ENCODE peak calls at places on chromosomes 11 and 22, in eight cellular contexts. K is AG08395; Y is OCI-LY7; T is NCI-H774; G is mesothelial cell of epicardium; W is AG04450; A is stimulated activated CD8-positive, alpha-beta memory T cell treated with anti-CD3 and anti-CD28 coated beads, Interleukin-4, amount 100 ng/mL, for 48 hours; X is H54. I is an unnamed sample.

GRCh38 chr11:120547871-120548681 is 36.5 kb downstream of the GRIK4 start:
- DNase-seq in T (peak; percentile 22), Y (no peak), W (peak; percentile 93), A (no peak), G (peak; percentile 83), X (peak; percentile 87), K (peak; percentile 98), I (peak; percentile 95)

GRCh38 chr11:44333271-44334218 is 23.6 kb upstream of the ALX4 start:
- DNase-seq in Y (no peak), K (no peak), G (no peak), A (no peak), T (no peak), W (no peak), X (no peak), I (no peak)

GRCh38 chr11:99687320-99687719 is 666.6 kb downstream of the CNTN5 start:
- DNase-seq in G (no peak), W (no peak), X (no peak), Y (no peak), A (no peak), T (no peak), K (no peak), I (no peak)

GRCh38 chr11:32039149-32039548 is 51.7 kb upstream of the RCN1 start:
- DNase-seq in A (no peak), T (no peak), X (no peak), K (no peak), W (no peak), Y (no peak), G (no peak), I (no peak)

GRCh38 chr11:120122921-120123683 is 14.8 kb downstream of the TRIM29 start:
- DNase-seq in W (no peak), T (no peak), G (no peak), K (no peak), Y (no peak), X (no peak), A (no peak), I (no peak)

GRCh38 chr11:111352235-111352746 is 26.8 kb downstream of the POU2AF1 start:
- DNase-seq in X (no peak), T (no peak), Y (no peak), A (no peak), K (no peak), W (no peak), G (no peak), I (no peak)

GRCh38 chr11:2443881-2444300 is 423 bp downstream of the TRPM5 start:
- DNase-seq in X (no peak), Y (no peak), G (no peak), T (no peak), W (no peak), A (no peak), K (no peak), I (no peak)

GRCh38 chr11:15378941-15379340 is 264.2 kb downstream of the INSC start:
- DNase-seq in K (no peak), T (no peak), W (no peak), A (no peak), X (no peak), G (no peak), Y (no peak), I (no peak)

GRCh38 chr11:3849297-3849874 is 6.1 kb upstream of the STIM1 start:
- DNase-seq in X (peak; percentile 54), G (no peak), T (peak; percentile 7), K (peak; percentile 58), A (no peak), Y (peak; percentile 69), W (no peak), I (peak; percentile 46)

GRCh38 chr11:40602866-40603578 is 856.4 kb downstream of the LRRC4C start:
- DNase-seq in A (no peak), W (no peak), Y (no peak), T (no peak), X (no peak), G (no peak), K (no peak), I (no peak)

GRCh38 chr11:77191429-77191822 is 63.4 kb downstream of the MYO7A start:
- DNase-seq in T (peak; percentile 57), X (no peak), W (no peak), K (no peak), Y (no peak), G (no peak), A (no peak), I (no peak)

GRCh38 chr11:74311352-74311926 is at the start of gene P4HA3:
- DNase-seq in K (peak; percentile 77), Y (no peak), G (peak; percentile 73), X (no peak), W (no peak), A (peak; percentile 79), T (peak; percentile 27), I (no peak)

GRCh38 chr11:47981667-47982404 is 1.5 kb downstream of the PTPRJ start:
- DNase-seq in G (no peak), T (no peak), K (no peak), Y (peak; percentile 41), X (peak; percentile 63), A (peak; percentile 43), W (no peak), I (no peak)

GRCh38 chr11:65791719-65792213 is 4.9 kb downstream of the OVOL1 start:
- DNase-seq in G (no peak), X (no peak), Y (peak; percentile 84), W (no peak), T (peak; percentile 49), A (peak; percentile 72), K (no peak), I (no peak)

GRCh38 chr22:46292173-46292572 is 4.5 kb upstream of the GTSE1 start:
- DNase-seq in G (no peak), A (no peak), X (no peak), T (no peak), K (no peak), Y (no peak), W (no peak), I (no peak)

GRCh38 chr22:40758390-40758789 is 60.8 kb downstream of the SLC25A17 start:
- DNase-seq in A (no peak), T (no peak), Y (no peak), G (no peak), K (no peak), W (no peak), X (no peak), I (no peak)

GRCh38 chr11:118380571-118380970 is 20.8 kb upstream of the ATP5MG start:
- DNase-seq in W (no peak), Y (no peak), X (no peak), G (no peak), K (no peak), A (no peak), T (no peak), I (no peak)

GRCh38 chr22:39655736-39656285 is 85.3 kb downstream of the CACNA1I start:
- DNase-seq in T (no peak), W (no peak), K (no peak), X (no peak), G (no peak), Y (no peak), A (no peak), I (no peak)

GRCh38 chr11:118012083-118012669 is 26.0 kb downstream of the IL10RA start:
- DNase-seq in W (no peak), T (no peak), G (no peak), A (peak; percentile 50), Y (peak; percentile 59), X (peak; percentile 37), K (peak; percentile 21), I (no peak)

GRCh38 chr11:48101958-48102357 is 114.7 kb upstream of the OR4B1 start:
- DNase-seq in G (no peak), T (no peak), X (no peak), W (no peak), A (no peak), K (no peak), Y (no peak), I (no peak)

GRCh38 chr11:132944557-132944920 is 587.8 kb downstream of the OPCML start:
- DNase-seq in G (no peak), A (no peak), W (no peak), X (no peak), T (no peak), K (no peak), Y (no peak), I (no peak)

GRCh38 chr22:30909306-30909705 is 59.3 kb downstream of the MORC2 start:
- DNase-seq in Y (no peak), T (no peak), W (no peak), G (no peak), X (no peak), K (no peak), A (no peak), I (no peak)

GRCh38 chr22:42830161-42830560 is 26.9 kb downstream of the ARFGAP3 start:
- DNase-seq in A (no peak), G (no peak), X (no peak), Y (no peak), K (no peak), T (no peak), W (no peak), I (no peak)

GRCh38 chr11:68043029-68043348 is 4.2 kb downstream of the TCIRG1 start:
- DNase-seq in X (peak; percentile 76), G (no peak), W (no peak), K (no peak), A (no peak), T (no peak), Y (no peak), I (no peak)

GRCh38 chr11:124934862-124935547 is 842 bp downstream of the HEPACAM start:
- DNase-seq in K (peak; percentile 53), A (no peak), X (peak; percentile 19), W (peak; percentile 86), G (no peak), Y (no peak), T (no peak), I (peak; percentile 62)

GRCh38 chr22:37898441-37899181 is 7.5 kb upstream of the MICALL1 start:
- DNase-seq in W (no peak), X (no peak), T (no peak), G (peak; percentile 57), Y (no peak), K (no peak), A (no peak), I (no peak)

GRCh38 chr22:33492210-33492651 is 428.0 kb downstream of the LARGE1 start:
- DNase-seq in K (peak; percentile 41), T (no peak), Y (peak; percentile 23), G (no peak), W (no peak), A (no peak), X (no peak), I (no peak)

GRCh38 chr11:68843052-68843561 is 1.4 kb upstream of the CPT1A start:
- DNase-seq in G (no peak), A (peak; percentile 70), T (peak; percentile 75), K (peak; percentile 41), Y (no peak), W (no peak), X (peak; percentile 48), I (peak; percentile 71)

GRCh38 chr11:57339305-57339704 is 1.2 kb downstream of the P2RX3 start:
- DNase-seq in T (no peak), G (no peak), W (no peak), K (no peak), Y (no peak), A (no peak), X (no peak), I (no peak)

GRCh38 chr22:24867327-24868022 is 61.5 kb downstream of the SGSM1 start:
- DNase-seq in Y (no peak), G (no peak), K (no peak), X (no peak), W (no peak), A (no peak), T (no peak), I (no peak)